ENCODE peak calls at places on chromosome 21, in eight cellular contexts. F is psoas muscle, E is AG09309, G is activated B cell treated with CpG ODN at 0.5 μM for 24 hours, Z is astrocyte, I is lung, S is body of pancreas, L is endothelial cell. J is an unnamed sample.

GRCh38 chr21:43274022-43274945 is 105.5 kb downstream of the CRYAA start:
- DNase-seq in I (no peak), E (no peak), Z (no peak), S (no peak), L (no peak), F (peak; percentile 1), G (no peak), J (no peak)

GRCh38 chr21:46128983-46129571 is 26.3 kb downstream of the FTCD start:
- DNase-seq in F (peak; percentile 22), L (no peak), G (no peak), I (no peak), S (no peak), Z (no peak), E (no peak), J (no peak)

GRCh38 chr21:46096997-46097825 is 701 bp upstream of the COL6A2 start:
- DNase-seq in Z (no peak), L (peak; percentile 19), G (peak; percentile 15), E (no peak), S (no peak), I (no peak), F (peak; percentile 17), J (peak; percentile 14)

GRCh38 chr21:42563261-42564045 is 49.8 kb downstream of the SLC37A1 start:
- DNase-seq in L (no peak), S (peak; percentile 1), E (no peak), I (no peak), G (no peak), F (no peak), Z (no peak), J (no peak)

GRCh38 chr21:42648606-42649005 is 4.8 kb upstream of the PDE9A start:
- DNase-seq in G (no peak), L (no peak), Z (no peak), S (no peak), E (no peak), F (no peak), I (no peak), J (no peak)

GRCh38 chr21:45576838-45577737 is 34.8 kb upstream of the SLC19A1 start:
- DNase-seq in I (no peak), L (no peak), G (no peak), E (no peak), Z (no peak), S (no peak), F (no peak), J (peak; percentile 13)

GRCh38 chr21:41497008-41497407 is 10.9 kb downstream of the TMPRSS2 start:
- DNase-seq in F (no peak), S (peak; percentile 42), Z (no peak), L (no peak), I (no peak), G (no peak), E (no peak), J (no peak)

GRCh38 chr21:37490084-37490483 is 123.5 kb downstream of the DYRK1A start:
- DNase-seq in S (no peak), G (no peak), E (no peak), L (no peak), F (no peak), I (no peak), Z (no peak), J (no peak)

GRCh38 chr21:14900058-14900457 is 164.7 kb downstream of the NRIP1 start:
- DNase-seq in E (no peak), I (no peak), G (no peak), F (no peak), Z (peak; percentile 71), L (no peak), S (no peak), J (no peak)

GRCh38 chr21:23639726-23640125 is 1967.6 kb downstream of the MRPL39 start:
- DNase-seq in E (no peak), Z (no peak), G (no peak), L (no peak), F (no peak), S (no peak), I (no peak), J (no peak)

GRCh38 chr21:16563795-16564194 is 834.0 kb downstream of the USP25 start:
- DNase-seq in E (no peak), I (no peak), G (no peak), Z (peak; percentile 68), L (no peak), S (peak; percentile 71), F (no peak), J (no peak)

GRCh38 chr21:37700641-37701202 is 215.5 kb downstream of the KCNJ6 start:
- DNase-seq in F (no peak), Z (peak; percentile 74), E (peak; percentile 54), I (no peak), G (no peak), S (peak; percentile 69), L (peak; percentile 58), J (no peak)

GRCh38 chr21:39099859-39100258 is 83.4 kb downstream of the PSMG1 start:
- DNase-seq in S (no peak), F (no peak), L (no peak), I (no peak), E (no peak), G (no peak), Z (no peak), J (no peak)

GRCh38 chr21:39258207-39258606 is 55.2 kb downstream of the BRWD1 start:
- DNase-seq in Z (no peak), S (no peak), I (no peak), L (no peak), F (no peak), G (no peak), E (no peak), J (no peak)

GRCh38 chr21:36656138-36656537 is 42.8 kb upstream of the SIM2 start:
- DNase-seq in E (no peak), I (peak; percentile 71), F (no peak), L (no peak), G (no peak), S (peak; percentile 70), Z (no peak), J (no peak)

GRCh38 chr21:14300074-14300473 is 82.9 kb downstream of the HSPA13 start:
- DNase-seq in E (no peak), S (no peak), L (no peak), G (no peak), I (no peak), Z (no peak), F (no peak), J (no peak)

GRCh38 chr21:46189959-46190490 is 5.8 kb upstream of the SPATC1L start:
- DNase-seq in F (no peak), I (no peak), S (no peak), G (no peak), Z (no peak), E (no peak), L (no peak), J (no peak)

GRCh38 chr21:33383056-33383888 is 19.9 kb upstream of the IFNGR2 start:
- DNase-seq in G (peak; percentile 72), L (no peak), Z (peak; percentile 80), F (peak; percentile 63), E (no peak), S (peak; percentile 78), I (peak; percentile 58), J (peak; percentile 71)

GRCh38 chr21:33390479-33390878 is 12.7 kb upstream of the IFNGR2 start:
- DNase-seq in Z (no peak), E (no peak), G (no peak), I (no peak), F (no peak), S (no peak), L (no peak), J (no peak)

GRCh38 chr21:33388188-33388587 is 15.0 kb upstream of the IFNGR2 start:
- DNase-seq in L (no peak), I (no peak), E (no peak), S (no peak), Z (no peak), G (no peak), F (no peak), J (no peak)

GRCh38 chr21:33384851-33385331 is 18.3 kb upstream of the IFNGR2 start:
- DNase-seq in S (no peak), L (no peak), Z (peak; percentile 93), F (no peak), I (no peak), G (no peak), E (no peak), J (peak; percentile 32)

DNA sequence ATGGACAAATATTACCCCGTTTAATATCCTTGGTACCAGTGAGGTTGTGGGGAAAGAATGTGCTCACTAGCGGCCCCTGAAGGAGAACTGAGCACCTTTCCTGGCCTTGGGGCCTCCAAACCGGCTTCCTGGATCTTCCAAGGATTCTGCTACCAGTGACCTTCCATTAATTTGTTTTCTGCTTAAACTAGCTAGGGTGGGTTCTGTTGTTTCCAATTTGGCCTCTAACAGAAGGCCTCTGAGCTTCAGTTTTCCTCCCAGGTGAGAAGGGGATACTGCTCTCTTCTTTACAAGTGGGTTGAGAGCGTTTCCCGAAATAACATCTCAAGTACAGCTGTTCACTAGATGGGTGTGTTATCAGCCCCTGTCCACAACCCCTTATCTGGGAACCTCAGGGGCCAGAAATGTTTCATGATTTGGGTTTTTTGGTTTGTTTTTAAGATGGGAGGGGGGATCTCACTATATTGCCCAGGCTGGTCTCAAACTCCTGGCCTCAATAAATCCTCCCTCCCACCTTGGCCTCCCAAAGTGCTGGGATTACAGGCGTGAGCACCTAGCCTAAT is 16.9 kb upstream of the IFNGR2 start:
- DNase-seq in E (no peak), F (no peak), Z (no peak), I (no peak), S (no peak), G (no peak), L (peak; percentile 25), J (no peak)
- TF ChIP-seq CTCF in E (peak; percentile 17), F (no peak), Z (no peak), I (no peak), S (no peak), G (no peak), L (no peak), J (no peak)

DNA sequence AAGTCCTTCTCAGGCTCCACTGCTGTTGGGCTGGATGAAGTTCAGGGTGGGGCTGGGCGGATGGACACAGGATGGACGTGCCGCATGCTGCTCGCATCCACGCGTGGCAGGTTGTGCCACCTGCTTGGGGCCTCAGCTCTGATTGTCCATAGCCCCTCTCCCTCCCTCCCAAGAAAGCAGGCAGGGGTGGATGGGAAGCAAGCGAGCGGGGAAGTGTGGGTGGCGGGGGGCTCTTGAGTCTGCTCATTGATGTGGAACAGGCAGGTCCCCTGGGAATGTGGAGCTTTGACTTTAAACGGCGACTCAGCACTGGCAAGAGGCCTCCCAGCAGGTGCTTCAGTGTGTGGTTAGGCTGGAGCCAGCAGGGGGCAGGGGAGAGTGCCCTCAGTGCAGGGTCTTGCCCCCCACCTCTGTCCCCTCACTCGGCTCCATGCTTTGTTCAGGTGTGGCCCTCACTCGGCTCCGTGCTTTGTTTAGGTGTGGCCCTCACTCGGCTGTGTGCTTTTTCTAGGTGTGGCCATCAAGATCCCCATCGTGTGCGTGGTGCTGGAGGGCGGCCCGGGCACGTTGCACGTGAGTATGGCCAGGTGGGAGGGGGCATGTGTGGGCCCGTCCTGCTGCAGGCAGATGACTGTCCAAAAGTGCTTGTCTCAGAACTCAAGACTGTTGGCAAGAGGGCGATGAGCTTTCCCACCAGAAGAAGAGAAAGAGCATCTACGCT is 23.9 kb downstream of the TRPM2 start:
- DNase-seq in F (no peak), Z (no peak), I (no peak), G (no peak), L (no peak), S (no peak), E (no peak), J (no peak)
- TF ChIP-seq CTCF in F (no peak), Z (no peak), I (no peak), G (no peak), L (no peak), S (no peak), E (no peak), J (no peak)

GRCh38 chr21:31489014-31489413 is 145.0 kb upstream of the TIAM1 start:
- DNase-seq in I (no peak), L (no peak), F (no peak), S (no peak), Z (no peak), E (no peak), G (no peak), J (no peak)
- TF ChIP-seq CTCF in I (no peak), L (no peak), F (no peak), S (no peak), Z (no peak), E (no peak), G (no peak), J (no peak)

GRCh38 chr21:19908386-19908785 is 1089.8 kb upstream of the NCAM2 start:
- DNase-seq in I (no peak), Z (no peak), S (no peak), L (no peak), F (no peak), E (no peak), G (no peak), J (no peak)
- TF ChIP-seq CTCF in I (no peak), Z (no peak), S (no peak), L (no peak), F (no peak), E (no peak), G (no peak), J (no peak)